ENCODE peak calls at places on chromosomes 6 and 20, in six cellular contexts. N is fibroblast of pulmonary artery; Y is AG09309; I is psoas muscle; Z is CD8-positive, alpha-beta T cell; K is heart left ventricle. S is an unnamed sample.
A peak's percentile ranks its signal among the peaks of the same experiment; 100 is the strongest.

GRCh38 chr6:10655508-10656055 is 38.8 kb downstream of the C6orf52 start:
- DNase-seq in N (no peak), Y (no peak), I (no peak), Z (no peak), K (no peak), S (no peak)

GRCh38 chr6:42210551-42210950 is 7.1 kb downstream of the MRPS10 start:
- DNase-seq in N (no peak), Y (no peak), I (no peak), Z (no peak), K (no peak), S (no peak)

GRCh38 chr20:51978081-51978501 is 175.8 kb upstream of the SALL4 start:
- DNase-seq in N (no peak), Y (no peak), I (no peak), Z (no peak), K (no peak), S (no peak)

GRCh38 chr6:72272958-72273357 is 348.9 kb upstream of the KCNQ5 start:
- DNase-seq in N (peak; percentile 26), Y (no peak), I (no peak), Z (no peak), K (no peak), S (no peak)

GRCh38 chr20:58137651-58138265 is 90.7 kb downstream of the ANKRD60 start:
- DNase-seq in N (no peak), Y (no peak), I (no peak), Z (no peak), K (no peak), S (no peak)

GRCh38 chr20:62907377-62908317 is 18.7 kb downstream of the DIDO1 start:
- DNase-seq in N (no peak), Y (no peak), I (no peak), Z (peak; percentile 60), K (no peak), S (no peak)

GRCh38 chr6:168373389-168373788 is 53.8 kb upstream of the DACT2 start:
- DNase-seq in N (no peak), Y (no peak), I (no peak), Z (no peak), K (peak; percentile 18), S (no peak)

GRCh38 chr6:43886717-43887339 is 116.8 kb downstream of the VEGFA start:
- DNase-seq in N (no peak), Y (no peak), I (no peak), Z (no peak), K (no peak), S (no peak)

GRCh38 chr6:50381106-50381415 is 331.3 kb upstream of the DEFB112 start:
- DNase-seq in N (no peak), Y (no peak), I (no peak), Z (no peak), K (no peak), S (no peak)

GRCh38 chr6:139373154-139373927 is 1.1 kb downstream of the CITED2 start:
- DNase-seq in N (peak; percentile 68), Y (no peak), I (peak; percentile 89), Z (peak; percentile 75), K (peak; percentile 87), S (no peak)
- TF ChIP-seq CTCF in N (no peak), Y (peak; percentile 10), I (peak; percentile 34), Z (peak; percentile 33), K (peak; percentile 41), S (no peak)

GRCh38 chr6:90890681-90891337 is 303.9 kb upstream of the MAP3K7 start:
- DNase-seq in N (no peak), Y (no peak), I (no peak), Z (no peak), K (no peak), S (no peak)

GRCh38 chr6:90894285-90895144 is 307.6 kb upstream of the MAP3K7 start:
- DNase-seq in N (no peak), Y (no peak), I (no peak), Z (no peak), K (no peak), S (no peak)

GRCh38 chr6:90893385-90893784 is 306.5 kb upstream of the MAP3K7 start:
- DNase-seq in N (no peak), Y (no peak), I (no peak), Z (no peak), K (no peak), S (no peak)

GRCh38 chr6:90892271-90892670 is 305.4 kb upstream of the MAP3K7 start:
- DNase-seq in N (no peak), Y (no peak), I (no peak), Z (no peak), K (no peak), S (no peak)

DNA sequence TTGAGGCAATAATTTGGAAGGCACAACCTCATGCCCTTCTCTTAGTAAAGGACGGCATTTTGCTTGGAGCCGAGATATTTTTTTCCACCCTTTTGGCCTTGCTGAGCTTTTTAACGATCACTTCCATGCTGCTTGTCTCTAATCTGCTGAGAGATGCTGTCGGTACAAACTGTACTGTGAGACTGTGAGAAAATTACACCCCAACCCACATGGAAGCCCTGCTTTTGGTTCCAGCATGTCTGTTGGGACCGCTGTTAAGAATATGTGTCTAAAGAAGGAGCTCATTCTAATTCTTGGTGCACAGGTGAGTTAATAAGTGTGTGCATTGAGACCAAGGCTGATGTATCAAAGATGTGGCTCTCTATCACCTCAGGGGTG is 304.5 kb upstream of the MAP3K7 start:
- DNase-seq in N (no peak), Y (no peak), I (no peak), Z (no peak), K (no peak), S (no peak)
- H3K4me3 ChIP-seq in N (no peak overlapping the region), Y (no peak overlapping the region), I (no peak overlapping the region), Z (no peak overlapping the region), K (no peak overlapping the region), S (no peak overlapping the region)

GRCh38 chr6:52900536-52900935 is 9.0 kb downstream of the GSTA3 start:
- DNase-seq in N (no peak), Y (no peak), I (no peak), Z (no peak), K (no peak), S (no peak)

GRCh38 chr6:52909531-52909930 is at the start of gene GSTA3:
- DNase-seq in N (no peak), Y (no peak), I (no peak), Z (no peak), K (no peak), S (no peak)

GRCh38 chr6:52910091-52910490 is 593 bp upstream of the GSTA3 start:
- DNase-seq in N (no peak), Y (no peak), I (no peak), Z (no peak), K (no peak), S (no peak)

GRCh38 chr6:52909131-52909530 is 367 bp downstream of the GSTA3 start:
- DNase-seq in N (no peak), Y (no peak), I (no peak), Z (no peak), K (no peak), S (no peak)

GRCh38 chr6:52904562-52905279 is 4.8 kb downstream of the GSTA3 start:
- DNase-seq in N (peak; percentile 12), Y (no peak), I (no peak), Z (no peak), K (no peak), S (no peak)
- TF ChIP-seq CTCF in N (peak; percentile 40), Y (peak; percentile 36), I (no peak), Z (no peak), K (no peak), S (peak; percentile 32)

DNA sequence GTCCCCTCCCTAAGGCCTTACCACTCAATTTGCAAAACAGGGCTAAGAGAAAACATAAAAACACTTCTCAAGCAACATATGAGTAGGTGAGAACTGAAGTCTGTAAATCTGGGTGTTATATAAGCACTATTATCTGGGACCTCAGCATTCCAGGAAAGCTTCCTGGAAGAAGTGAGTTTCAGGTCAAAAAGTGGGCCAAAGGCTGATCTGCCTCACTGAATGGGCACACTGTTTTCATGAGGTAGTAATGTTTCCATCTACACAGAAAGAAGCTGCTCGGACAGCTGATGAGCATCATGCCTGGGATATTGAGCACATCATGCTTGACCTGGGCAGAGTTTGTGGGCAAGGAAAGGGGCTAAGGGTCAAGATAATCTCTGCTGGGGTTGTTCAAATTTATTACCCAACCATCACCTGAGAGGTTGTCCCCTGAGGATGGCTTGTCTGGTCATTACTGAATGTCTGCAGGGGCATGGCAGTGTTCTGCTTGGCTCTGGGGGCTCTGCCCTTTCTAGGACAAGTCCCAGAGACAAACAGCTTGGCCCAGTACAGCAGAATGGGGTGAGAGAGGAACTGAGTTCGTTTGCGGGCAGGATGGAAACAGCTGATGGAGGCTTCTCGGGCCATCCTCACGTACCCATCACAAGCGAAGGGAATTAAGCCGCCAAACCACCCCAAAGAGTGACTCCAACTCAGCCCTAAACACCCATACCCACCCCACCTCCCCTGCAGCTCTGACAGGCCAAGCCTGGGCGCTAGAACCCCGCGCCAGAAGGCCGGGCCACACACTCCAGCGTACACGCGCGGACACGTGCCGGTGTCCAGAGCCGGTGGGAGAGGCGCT is 1.2 kb upstream of the SYNJ2 start:
- DNase-seq in N (no peak), Y (no peak), I (no peak), Z (peak; percentile 23), K (no peak), S (no peak)
- H3K4me3 ChIP-seq in N (no peak overlapping the region), Y (no peak overlapping the region), I (peak overlapping the region; percentile 97), Z (peak overlapping the region; percentile 87), K (peak overlapping the region; percentile 99), S (peak overlapping the region; percentile 68)